ENCODE peak calls at places on chromosomes 13 and 19, in six cellular contexts. S is thoracic aorta; R is activated CD4-positive, alpha-beta T cell treated with anti-CD3 and anti-CD28 coated beads for 48 hours; A is heart right ventricle; F is NCI-H1092; C is SK-MEL-5. O is an unnamed sample.

GRCh38 chr19:46648961-46649960 is 11.7 kb downstream of the DACT3 start:
- DNase-seq in R (no peak), A (no peak), F (no peak), C (no peak), S (no peak), O (no peak)

GRCh38 chr19:40139533-40140287 is 49.0 kb upstream of the ZNF780A start:
- DNase-seq in A (no peak), C (peak), F (no peak), R (no peak), S (no peak), O (peak)

GRCh38 chr13:49400755-49401659 is 42.9 kb downstream of the CAB39L start:
- DNase-seq in C (peak), S (no peak), R (no peak), F (no peak), A (no peak), O (no peak)

GRCh38 chr19:6489278-6490061 is 7.9 kb upstream of the DENND1C start:
- DNase-seq in C (no peak), S (no peak), F (no peak), R (no peak), A (no peak), O (no peak)

GRCh38 chr13:109610517-109610916 is 175.9 kb downstream of the IRS2 start:
- DNase-seq in A (peak), C (peak), R (peak), F (no peak), S (no peak), O (no peak)

GRCh38 chr13:102631198-102631597 is 34.4 kb downstream of the TPP2 start:
- DNase-seq in F (no peak), S (no peak), A (no peak), R (no peak), C (no peak), O (no peak)

GRCh38 chr13:98875146-98875729 is 102.6 kb downstream of the DOCK9 start:
- DNase-seq in R (no peak), A (no peak), S (no peak), C (no peak), F (no peak), O (no peak)

GRCh38 chr13:100269837-100270236 is 180.9 kb downstream of the PCCA start:
- DNase-seq in C (peak), S (peak), R (no peak), F (no peak), A (peak), O (no peak)

GRCh38 chr13:45231722-45232121 is 30.9 kb upstream of the KCTD4 start:
- DNase-seq in F (no peak), R (no peak), S (no peak), A (no peak), C (no peak), O (no peak)

GRCh38 chr13:19782049-19782726 is 557 bp downstream of the PSPC1 start:
- DNase-seq in A (peak), R (peak), S (peak), C (peak), F (peak), O (peak)

GRCh38 chr13:42832341-42833153 is 51.2 kb downstream of the FAM216B start:
- DNase-seq in F (no peak), C (no peak), A (no peak), S (no peak), R (no peak), O (no peak)

GRCh38 chr13:93715866-93716265 is 489.3 kb downstream of the GPC6 start:
- DNase-seq in S (no peak), R (no peak), F (no peak), A (no peak), C (no peak), O (no peak)

GRCh38 chr19:18191640-18192062 is 1.4 kb upstream of the MPV17L2 start:
- DNase-seq in A (no peak), C (no peak), S (no peak), R (no peak), F (no peak), O (no peak)

GRCh38 chr19:44694184-44694579 is 4.8 kb upstream of the CEACAM16 start:
- DNase-seq in S (no peak), F (no peak), R (peak), C (peak), A (no peak), O (no peak)

GRCh38 chr13:29541400-29541799 is 54.1 kb downstream of the SLC7A1 start:
- DNase-seq in C (no peak), S (no peak), R (no peak), A (no peak), F (no peak), O (no peak)

GRCh38 chr19:7494416-7495098 is 5.7 kb upstream of the PEX11G start:
- DNase-seq in F (no peak), A (peak), R (no peak), S (no peak), C (peak), O (no peak)

GRCh38 chr13:31814523-31814922 is 75.2 kb downstream of the RXFP2 start:
- DNase-seq in F (no peak), R (no peak), S (no peak), A (no peak), C (no peak), O (no peak)

GRCh38 chr13:96299235-96299634 is 209.3 kb downstream of the HS6ST3 start:
- DNase-seq in A (no peak), C (peak), F (no peak), S (no peak), R (no peak), O (no peak)

GRCh38 chr19:15419413-15420025 is 731 bp upstream of the AKAP8L start:
- DNase-seq in R (no peak), C (no peak), A (no peak), F (no peak), S (no peak), O (no peak)

GRCh38 chr19:16216744-16217670 is 19.3 kb downstream of the AP1M1 start:
- DNase-seq in F (peak), S (no peak), C (no peak), A (no peak), R (no peak), O (no peak)

GRCh38 chr13:25468330-25469178 is 96.8 kb downstream of the ATP8A2 start:
- DNase-seq in A (no peak), R (peak), S (no peak), F (peak), C (no peak), O (no peak)

GRCh38 chr13:24660023-24660806 is 20.0 kb upstream of the ATP12A start:
- DNase-seq in S (no peak), F (no peak), A (no peak), R (no peak), C (no peak), O (peak)